ENCODE peak calls at places on chromosomes 5 and 9, in seven cellular contexts. U is cardiac fibroblast, H is pancreas, X is fibroblast of pulmonary artery, W is cardiac muscle cell, Y is AG09309, S is astrocyte of the spinal cord. L is an unnamed sample.

GRCh38 chr5:103218164-103218563 is 40.4 kb upstream of the MACIR start:
- DNase-seq in U (peak), H (no peak), W (no peak), Y (peak), S (peak), X (peak), L (no peak)

GRCh38 chr5:108382784-108383358 is 973 bp upstream of the FBXL17 start:
- DNase-seq in H (no peak), W (peak), X (no peak), S (no peak), U (no peak), Y (no peak), L (no peak)

GRCh38 chr5:150960791-150961396 is 56.1 kb upstream of the ZNF300 start:
- DNase-seq in U (no peak), Y (no peak), W (no peak), S (no peak), H (no peak), X (no peak), L (no peak)

GRCh38 chr9:81108391-81108790 is 581.0 kb downstream of the TLE1 start:
- DNase-seq in X (no peak), U (no peak), Y (no peak), S (peak), H (no peak), W (no peak), L (no peak)

GRCh38 chr9:127783111-127783621 is 2.7 kb upstream of the CDK9 start:
- DNase-seq in W (no peak), X (no peak), H (peak), Y (no peak), S (no peak), U (no peak), L (no peak)

GRCh38 chr9:96654450-96655197 is 493 bp downstream of the PRXL2C start:
- DNase-seq in X (peak), Y (peak), H (peak), W (peak), U (peak), S (peak), L (peak)

GRCh38 chr5:43038523-43038989 is 1.6 kb downstream of the ANXA2R start:
- DNase-seq in S (peak), U (no peak), H (no peak), Y (no peak), X (peak), W (no peak), L (no peak)

GRCh38 chr5:38022621-38023020 is 182.8 kb upstream of the GDNF start:
- DNase-seq in U (no peak), X (no peak), W (no peak), Y (no peak), H (no peak), S (no peak), L (no peak)

GRCh38 chr5:67156976-67157583 is 39.5 kb downstream of the CD180 start:
- DNase-seq in W (peak), S (peak), H (no peak), Y (no peak), U (peak), X (peak), L (no peak)

GRCh38 chr5:57492632-57493031 is 10.0 kb upstream of the ACTBL2 start:
- DNase-seq in W (no peak), Y (no peak), S (peak), H (no peak), X (no peak), U (peak), L (no peak)

GRCh38 chr5:151686673-151687378 is at the start of gene SPARC:
- DNase-seq in W (peak), Y (peak), H (peak), X (peak), U (peak), S (peak), L (peak)

GRCh38 chr5:148986636-148987035 is 76.2 kb downstream of the SH3TC2 start:
- DNase-seq in S (no peak), H (no peak), U (no peak), Y (no peak), W (no peak), X (no peak), L (no peak)

GRCh38 chr5:156835905-156836304 is 14.2 kb upstream of the PPP1R2B start:
- DNase-seq in Y (no peak), X (no peak), H (no peak), S (no peak), W (no peak), U (no peak), L (no peak)

GRCh38 chr5:56763711-56764466 is 51.5 kb upstream of the MAP3K1 start:
- DNase-seq in X (peak), Y (no peak), H (peak), S (peak), U (peak), W (no peak), L (no peak)

GRCh38 chr5:102048940-102049339 is 247.1 kb downstream of the SLCO4C1 start:
- DNase-seq in Y (no peak), X (no peak), S (no peak), U (no peak), W (no peak), H (no peak), L (no peak)

GRCh38 chr9:135302329-135303279 is 177.0 kb upstream of the PPP1R26 start:
- DNase-seq in U (no peak), W (no peak), X (no peak), H (peak), S (no peak), Y (no peak), L (peak)

GRCh38 chr5:34609951-34610431 is 46.1 kb upstream of the RAI14 start:
- DNase-seq in Y (no peak), W (peak), S (peak), H (no peak), U (peak), X (no peak), L (no peak)

GRCh38 chr5:72648511-72648910 is 141.3 kb upstream of the ZNF366 start:
- DNase-seq in W (no peak), S (peak), X (no peak), U (no peak), Y (no peak), H (no peak), L (no peak)

GRCh38 chr5:2900360-2900759 is 148.9 kb upstream of the IRX2 start:
- DNase-seq in W (no peak), X (no peak), Y (no peak), S (no peak), U (no peak), H (no peak), L (no peak)

GRCh38 chr9:81455417-81455816 is 233.9 kb downstream of the TLE1 start:
- DNase-seq in H (no peak), U (no peak), X (no peak), S (peak), Y (no peak), W (no peak), L (no peak)

GRCh38 chr9:135952664-135953206 is 8.4 kb downstream of the UBAC1 start:
- DNase-seq in S (no peak), H (no peak), W (no peak), Y (no peak), X (no peak), U (no peak), L (no peak)

GRCh38 chr9:21160178-21160577 is 6.3 kb downstream of the IFNA21 start:
- DNase-seq in X (peak), Y (no peak), W (no peak), S (peak), U (peak), H (no peak), L (no peak)

GRCh38 chr5:107274576-107274975 is 396.2 kb downstream of the EFNA5 start:
- DNase-seq in S (no peak), X (peak), Y (no peak), U (no peak), H (no peak), W (no peak), L (no peak)

GRCh38 chr5:8773091-8773615 is 772.7 kb downstream of the SEMA5A start:
- DNase-seq in H (no peak), S (no peak), Y (no peak), X (no peak), U (no peak), W (no peak), L (no peak)

GRCh38 chr9:31776471-31776870 is 608.0 kb upstream of the ACO1 start:
- DNase-seq in U (no peak), X (peak), Y (no peak), H (no peak), S (peak), W (no peak), L (no peak)

GRCh38 chr9:127724012-127724411 is 8.1 kb downstream of the TTC16 start:
- DNase-seq in X (no peak), W (no peak), Y (no peak), S (no peak), H (no peak), U (no peak), L (no peak)

GRCh38 chr5:173925449-173926071 is 37.4 kb downstream of the CPEB4 start:
- DNase-seq in Y (no peak), U (peak), H (no peak), W (peak), S (peak), X (peak), L (no peak)

GRCh38 chr5:36073595-36074216 is 7.0 kb upstream of the UGT3A2 start:
- DNase-seq in Y (no peak), U (peak), X (peak), H (no peak), W (peak), S (no peak), L (no peak)
- TF ChIP-seq CTCF in Y (peak), U (peak), X (peak), H (no peak), W (peak), S (peak), L (no peak)

GRCh38 chr9:108850293-108850897 is 5.4 kb downstream of the ACTL7B start:
- DNase-seq in W (no peak), H (no peak), U (peak), X (peak), S (peak), Y (no peak), L (no peak)
- TF ChIP-seq CTCF in W (peak), H (no peak), U (peak), X (peak), S (peak), Y (peak), L (peak)

GRCh38 chr9:89869774-89870173 is 265.0 kb downstream of the GADD45G start:
- DNase-seq in U (no peak), W (no peak), Y (no peak), X (no peak), H (no peak), S (no peak), L (no peak)
- TF ChIP-seq CTCF in U (no peak), W (no peak), Y (no peak), X (no peak), H (no peak), S (no peak), L (no peak)

DNA sequence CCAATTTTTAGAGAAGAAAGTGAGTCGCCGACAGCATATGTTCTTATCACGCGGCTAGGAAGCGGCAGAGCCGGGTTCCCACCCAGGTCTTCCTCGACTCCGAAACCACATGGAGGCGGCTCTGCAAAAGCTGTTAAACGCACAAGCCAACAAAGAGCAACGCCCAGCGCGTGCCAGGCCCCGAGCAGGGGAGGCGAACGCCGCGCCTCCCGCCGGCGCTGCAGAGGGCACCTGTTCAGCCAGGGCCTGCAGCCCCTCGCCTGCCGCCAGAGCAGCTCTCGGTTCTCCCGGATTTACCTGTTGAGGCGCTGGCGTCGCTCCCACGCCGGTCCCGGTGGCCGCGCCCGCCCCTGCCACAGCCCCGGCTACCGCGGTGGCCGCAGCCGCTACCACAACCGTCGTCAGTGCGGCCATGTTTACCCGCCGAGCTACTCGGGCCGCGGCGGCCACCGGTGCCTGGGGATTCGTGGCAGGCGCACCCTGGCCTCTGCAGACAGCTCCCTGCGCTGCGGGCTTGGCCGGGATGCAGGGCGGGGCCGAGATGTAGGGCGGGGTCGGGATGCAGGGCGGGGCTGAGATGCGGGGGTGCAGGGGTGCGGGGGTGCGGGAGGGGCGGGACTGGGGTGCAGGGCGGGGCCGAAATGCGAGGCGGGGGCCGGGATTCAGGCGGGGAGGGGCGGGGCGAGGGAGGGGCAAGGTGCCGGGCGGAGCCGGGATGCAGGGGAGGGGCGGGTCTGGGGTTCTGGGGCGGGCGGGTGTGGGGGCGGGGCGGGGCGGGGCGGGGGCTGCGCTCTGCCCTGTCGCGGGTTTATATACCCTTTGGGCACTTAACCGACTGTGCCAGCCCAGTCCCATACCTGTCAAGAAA is at the start of gene CCDC112:
- DNase-seq in X (peak), U (peak), Y (peak), S (peak), W (peak), H (peak), L (peak)
- TF ChIP-seq CTCF in X (no peak), U (no peak), Y (no peak), S (no peak), W (no peak), H (no peak), L (no peak)

GRCh38 chr9:89427621-89428221 is 70.2 kb downstream of the SEMA4D start:
- DNase-seq in H (no peak), W (no peak), Y (no peak), X (no peak), U (no peak), S (no peak), L (no peak)

GRCh38 chr9:89430995-89431394 is 66.9 kb downstream of the SEMA4D start:
- DNase-seq in Y (no peak), W (no peak), H (no peak), U (no peak), X (no peak), S (no peak), L (no peak)

GRCh38 chr9:89426389-89426961 is 71.4 kb downstream of the SEMA4D start:
- DNase-seq in H (no peak), Y (no peak), W (no peak), U (no peak), X (no peak), S (no peak), L (no peak)

GRCh38 chr9:89428222-89428761 is 69.6 kb downstream of the SEMA4D start:
- DNase-seq in W (no peak), U (no peak), Y (no peak), S (no peak), H (no peak), X (no peak), L (no peak)

GRCh38 chr9:89428901-89429890 is 68.7 kb downstream of the SEMA4D start:
- DNase-seq in W (peak), X (no peak), Y (no peak), H (no peak), S (no peak), U (no peak), L (no peak)
- TF ChIP-seq CTCF in W (peak), X (peak), Y (peak), H (no peak), S (peak), U (no peak), L (peak)

GRCh38 chr9:75087279-75087823 is 604 bp downstream of the NMRK1 start:
- DNase-seq in H (peak), X (peak), S (peak), W (peak), Y (no peak), U (peak), L (no peak)
- TF ChIP-seq CTCF in H (no peak), X (no peak), S (no peak), W (no peak), Y (no peak), U (no peak), L (peak)

DNA sequence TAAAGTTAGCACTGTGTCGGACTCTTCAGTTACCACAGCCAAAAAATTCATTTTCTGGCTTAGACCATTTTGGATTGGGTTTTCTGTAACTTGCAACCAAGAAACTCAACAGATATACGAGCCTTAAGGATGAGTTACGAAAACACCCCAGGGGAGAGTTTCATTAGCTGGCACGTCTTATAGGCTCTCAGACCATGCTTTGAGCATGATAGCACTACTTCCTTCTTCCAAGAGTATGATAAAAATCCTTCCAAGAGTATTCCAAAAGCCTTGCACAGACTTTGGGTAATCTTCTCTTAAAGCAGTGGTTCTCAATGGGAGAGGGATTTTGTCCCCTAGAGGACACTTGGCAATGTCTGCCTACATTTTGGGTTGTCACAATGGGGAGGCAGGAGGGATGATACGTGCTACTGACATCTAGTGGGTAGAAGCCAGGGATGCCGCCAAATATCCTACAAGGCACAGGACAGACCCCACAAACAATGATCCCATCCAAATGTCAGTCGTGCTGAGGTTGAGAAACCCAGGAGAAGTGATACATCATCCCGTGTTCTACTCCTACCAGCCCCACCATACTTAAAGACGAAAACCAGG is 64.8 kb downstream of the SMIM23 start:
- DNase-seq in U (peak), S (no peak), W (peak), X (no peak), H (no peak), Y (no peak), L (no peak)
- TF ChIP-seq CTCF in U (peak), S (peak), W (peak), X (peak), H (no peak), Y (peak), L (peak)

GRCh38 chr9:130731355-130731754 is 37.8 kb downstream of the EXOSC2 start:
- DNase-seq in X (no peak), W (no peak), S (no peak), Y (no peak), U (no peak), H (no peak), L (no peak)

GRCh38 chr9:130732793-130733221 is 39.2 kb downstream of the EXOSC2 start:
- DNase-seq in S (no peak), U (peak), W (no peak), H (no peak), Y (no peak), X (peak), L (no peak)

GRCh38 chr9:130729145-130729544 is 35.6 kb downstream of the EXOSC2 start:
- DNase-seq in W (no peak), X (no peak), H (no peak), Y (no peak), S (no peak), U (no peak), L (no peak)

GRCh38 chr9:130728721-130729120 is 35.1 kb downstream of the EXOSC2 start:
- DNase-seq in U (peak), Y (peak), S (peak), H (no peak), X (peak), W (no peak), L (no peak)

DNA sequence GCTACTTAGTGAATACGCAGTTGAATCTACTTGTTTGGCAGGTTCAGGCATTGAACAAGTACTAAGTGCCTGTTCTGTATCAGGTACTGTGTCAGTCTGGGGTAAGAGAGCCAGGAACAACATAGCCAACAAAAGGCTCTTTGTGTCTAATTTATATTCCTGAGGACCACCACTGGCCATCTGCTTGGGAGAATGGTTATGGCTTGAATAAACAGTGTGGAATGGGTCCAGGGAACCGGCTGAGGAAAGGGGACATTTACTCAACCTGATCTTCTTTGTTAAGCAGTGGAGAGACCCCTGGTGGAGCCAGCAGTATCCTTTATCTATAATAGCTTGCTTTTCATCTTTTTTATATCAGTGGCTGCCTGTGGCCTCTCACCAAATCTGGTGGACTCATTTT is 38.6 kb downstream of the EXOSC2 start:
- DNase-seq in S (no peak), H (no peak), Y (no peak), W (no peak), X (no peak), U (peak), L (no peak)
- TF ChIP-seq CTCF in S (peak), H (no peak), Y (no peak), W (no peak), X (no peak), U (no peak), L (peak)

GRCh38 chr5:142716963-142717362 is 31.1 kb upstream of the FGF1 start:
- DNase-seq in Y (no peak), H (peak), X (peak), S (peak), U (peak), W (peak), L (no peak)

GRCh38 chr5:142717582-142718215 is 31.8 kb upstream of the FGF1 start:
- DNase-seq in Y (no peak), X (peak), S (peak), U (peak), W (peak), H (no peak), L (peak)

GRCh38 chr5:142715291-142715690 is 29.4 kb upstream of the FGF1 start:
- DNase-seq in X (no peak), W (no peak), U (no peak), Y (no peak), S (no peak), H (no peak), L (no peak)

GRCh38 chr5:142713151-142713706 is 27.3 kb upstream of the FGF1 start:
- DNase-seq in X (peak), S (peak), W (peak), Y (no peak), U (peak), H (peak), L (peak)
- TF ChIP-seq CTCF in X (peak), S (peak), W (peak), Y (peak), U (peak), H (peak), L (peak)

L was measured in type B pancreatic cell.